ENCODE peak calls at places on chromosome 13, in four cellular contexts. D is mammary epithelial cell, B is NB4, E is PC-9. H is an unnamed sample.

GRCh38 chr13:102405499-102406079 is 3.7 kb upstream of the FGF14 start:
- DNase-seq in E (no peak), D (peak), B (peak), H (no peak)

GRCh38 chr13:40681341-40682051 is 15.1 kb upstream of the FOXO1 start:
- DNase-seq in B (no peak), E (peak), D (no peak), H (no peak)

GRCh38 chr13:71260246-71260645 is 606.8 kb downstream of the DACH1 start:
- DNase-seq in B (no peak), E (no peak), D (no peak), H (no peak)

GRCh38 chr13:64855506-64855905 is 2374.6 kb downstream of the PCDH9 start:
- DNase-seq in E (no peak), B (peak), D (no peak), H (no peak)

GRCh38 chr13:111112196-111112595 is 2.9 kb upstream of the ARHGEF7 start:
- DNase-seq in E (no peak), B (no peak), D (no peak), H (no peak)

GRCh38 chr13:112880221-112880641 is 88.8 kb upstream of the MCF2L start:
- DNase-seq in E (no peak), B (no peak), D (no peak), H (no peak)

GRCh38 chr13:48501705-48502104 is 31.2 kb downstream of the RCBTB2 start:
- DNase-seq in E (no peak), B (no peak), D (peak), H (no peak)

GRCh38 chr13:78147905-78148304 is 229.3 kb upstream of the EDNRB start:
- DNase-seq in D (peak), E (no peak), B (no peak), H (no peak)

GRCh38 chr13:33279414-33279813 is 6.1 kb downstream of the STARD13 start:
- DNase-seq in D (no peak), B (no peak), E (no peak), H (no peak)

GRCh38 chr13:34748561-34748960 is 193.5 kb upstream of the NBEA start:
- DNase-seq in B (no peak), D (no peak), E (no peak), H (no peak)

GRCh38 chr13:106186366-106187030 is 349.0 kb downstream of the EFNB2 start:
- DNase-seq in D (peak), B (no peak), E (no peak), H (no peak)

GRCh38 chr13:80059789-80060188 is 281.1 kb downstream of the SPRY2 start:
- DNase-seq in E (no peak), B (no peak), D (no peak), H (no peak)

GRCh38 chr13:41848435-41849255 is 112.3 kb downstream of the VWA8 start:
- DNase-seq in E (no peak), B (no peak), D (peak), H (no peak)

GRCh38 chr13:98771838-98772611 is 19.6 kb upstream of the SLC15A1 start:
- DNase-seq in D (no peak), B (no peak), E (no peak), H (no peak)

GRCh38 chr13:19862511-19863313 is 737 bp downstream of the ZMYM5 start:
- DNase-seq in B (peak), D (peak), E (peak), H (no peak)

GRCh38 chr13:79445968-79446645 is 34.8 kb upstream of the NDFIP2 start:
- DNase-seq in B (no peak), D (no peak), E (no peak), H (no peak)

GRCh38 chr13:98869408-98870090 is 108.3 kb downstream of the DOCK9 start:
- DNase-seq in B (no peak), D (peak), E (no peak), H (no peak)

GRCh38 chr13:38535271-38535670 is 151.6 kb upstream of the FREM2 start:
- DNase-seq in D (no peak), E (no peak), B (no peak), H (no peak)

GRCh38 chr13:47184311-47184710 is 287.5 kb upstream of the HTR2A start:
- DNase-seq in B (no peak), D (no peak), E (no peak), H (no peak)

GRCh38 chr13:31797154-31797775 is 57.9 kb downstream of the RXFP2 start:
- DNase-seq in B (peak), D (peak), E (no peak), H (no peak)

GRCh38 chr13:52750713-52751112 is 11.1 kb upstream of the CNMD start:
- DNase-seq in E (no peak), B (no peak), D (peak), H (no peak)

GRCh38 chr13:33244907-33245287 is 40.7 kb downstream of the STARD13 start:
- DNase-seq in B (no peak), D (no peak), E (no peak), H (peak)